ENCODE peak calls at places on chromosomes 12 and 14, in seven cellular contexts. E, Y, B, D, G, C and J are unnamed samples.

GRCh38 chr12:120783197-120783596 is 57.6 kb downstream of the ACADS start:
- DNase-seq in E (peak), Y (no peak), B (no peak), D (no peak), G (no peak), C (no peak), J (no peak)

GRCh38 chr14:54854181-54854580 is 48.4 kb downstream of the GCH1 start:
- DNase-seq in E (no peak), Y (no peak), B (no peak), D (no peak), G (no peak), C (no peak), J (no peak)

GRCh38 chr12:3236345-3237153 is 159.4 kb downstream of the TSPAN9 start:
- DNase-seq in E (peak), Y (no peak), B (no peak), D (no peak), G (no peak), C (peak), J (no peak)

GRCh38 chr14:100585448-100586152 is 1.6 kb downstream of the BEGAIN start:
- DNase-seq in E (no peak), Y (peak), B (no peak), D (no peak), G (no peak), C (no peak), J (no peak)

GRCh38 chr14:54420478-54421116 is 20.6 kb downstream of the CNIH1 start:
- DNase-seq in E (peak), Y (no peak), B (no peak), D (no peak), G (no peak), C (peak), J (no peak)

GRCh38 chr14:67863223-67863622 is 43.6 kb downstream of the RAD51B start:
- DNase-seq in E (no peak), Y (no peak), B (no peak), D (no peak), G (no peak), C (no peak), J (no peak)

GRCh38 chr12:119369907-119370546 is 35.5 kb downstream of the CCDC60 start:
- DNase-seq in E (no peak), Y (no peak), B (no peak), D (no peak), G (no peak), C (no peak), J (no peak)

GRCh38 chr14:28770574-28770973 is 4.0 kb downstream of the FOXG1 start:
- DNase-seq in E (no peak), Y (no peak), B (no peak), D (no peak), G (no peak), C (no peak), J (no peak)

GRCh38 chr12:4045433-4045760 is 172.2 kb upstream of the PARP11 start:
- DNase-seq in E (no peak), Y (no peak), B (no peak), D (no peak), G (no peak), C (no peak), J (no peak)

GRCh38 chr12:28799337-28799736 is 349.7 kb upstream of the FAR2 start:
- DNase-seq in E (no peak), Y (no peak), B (no peak), D (no peak), G (no peak), C (no peak), J (no peak)